ENCODE peak calls at places on chromosome 17, in eight cellular contexts. One of them, this sample, is unnamed.

GRCh38 chr17:66268247-66268927 is 34.0 kb upstream of the PRKCA start:
- DNase-seq in fibroblast of lung: peak
- DNase-seq in IMR-90: peak
- DNase-seq in hepatocyte: no peak
- DNase-seq in glutamatergic neuron: no peak
- DNase-seq in tibial artery: no peak
- DNase-seq in uterus: no peak
- DNase-seq in PC-9: no peak
- DNase-seq in this sample: no peak

GRCh38 chr17:45761957-45762565 is 22.1 kb upstream of the CRHR1 start:
- DNase-seq in fibroblast of lung: no peak
- DNase-seq in IMR-90: no peak
- DNase-seq in hepatocyte: no peak
- DNase-seq in glutamatergic neuron: no peak
- DNase-seq in tibial artery: no peak
- DNase-seq in uterus: no peak
- DNase-seq in PC-9: no peak
- DNase-seq in this sample: no peak

GRCh38 chr17:4307179-4307930 is 43.6 kb upstream of the ANKFY1 start:
- DNase-seq in fibroblast of lung: no peak
- DNase-seq in IMR-90: no peak
- DNase-seq in hepatocyte: no peak
- DNase-seq in glutamatergic neuron: no peak
- DNase-seq in tibial artery: no peak
- DNase-seq in uterus: no peak
- DNase-seq in PC-9: no peak
- DNase-seq in this sample: no peak

GRCh38 chr17:28828294-28829040 is 14.1 kb downstream of the FAM222B start:
- DNase-seq in fibroblast of lung: no peak
- DNase-seq in IMR-90: peak
- DNase-seq in hepatocyte: no peak
- DNase-seq in glutamatergic neuron: no peak
- DNase-seq in tibial artery: peak
- DNase-seq in uterus: no peak
- DNase-seq in PC-9: no peak
- DNase-seq in this sample: no peak

GRCh38 chr17:69913241-69914015 is 161.6 kb upstream of the KCNJ16 start:
- DNase-seq in fibroblast of lung: peak
- DNase-seq in IMR-90: peak
- DNase-seq in hepatocyte: no peak
- DNase-seq in glutamatergic neuron: no peak
- DNase-seq in tibial artery: no peak
- DNase-seq in uterus: no peak
- DNase-seq in PC-9: no peak
- DNase-seq in this sample: no peak

GRCh38 chr17:46011711-46012505 is 12.9 kb downstream of the STH start:
- DNase-seq in fibroblast of lung: no peak
- DNase-seq in IMR-90: no peak
- DNase-seq in hepatocyte: no peak
- DNase-seq in glutamatergic neuron: no peak
- DNase-seq in tibial artery: no peak
- DNase-seq in uterus: no peak
- DNase-seq in PC-9: no peak
- DNase-seq in this sample: no peak

GRCh38 chr17:164536-165235 is 16.8 kb downstream of the DOC2B start:
- DNase-seq in fibroblast of lung: peak
- DNase-seq in IMR-90: peak
- DNase-seq in hepatocyte: peak
- DNase-seq in glutamatergic neuron: peak
- DNase-seq in tibial artery: no peak
- DNase-seq in uterus: peak
- DNase-seq in PC-9: no peak
- DNase-seq in this sample: peak

GRCh38 chr17:27615121-27615520 is 15.9 kb upstream of the LGALS9 start:
- DNase-seq in fibroblast of lung: no peak
- DNase-seq in IMR-90: peak
- DNase-seq in hepatocyte: no peak
- DNase-seq in glutamatergic neuron: no peak
- DNase-seq in tibial artery: no peak
- DNase-seq in uterus: no peak
- DNase-seq in PC-9: no peak
- DNase-seq in this sample: no peak

GRCh38 chr17:5422505-5422904 is 2.5 kb downstream of the RPAIN start:
- DNase-seq in fibroblast of lung: peak
- DNase-seq in IMR-90: peak
- DNase-seq in hepatocyte: no peak
- DNase-seq in glutamatergic neuron: no peak
- DNase-seq in tibial artery: no peak
- DNase-seq in uterus: no peak
- DNase-seq in PC-9: peak
- DNase-seq in this sample: no peak
- TF ChIP-seq CTCF in fibroblast of lung: no peak
- TF ChIP-seq CTCF in IMR-90: peak
- TF ChIP-seq CTCF in hepatocyte: no peak
- TF ChIP-seq CTCF in glutamatergic neuron: no peak
- TF ChIP-seq CTCF in tibial artery: no peak
- TF ChIP-seq CTCF in uterus: no peak
- TF ChIP-seq CTCF in PC-9: no peak
- TF ChIP-seq CTCF in this sample: no peak

GRCh38 chr17:37640016-37640415 is 3.2 kb downstream of the DDX52 start:
- DNase-seq in fibroblast of lung: no peak
- DNase-seq in IMR-90: no peak
- DNase-seq in hepatocyte: no peak
- DNase-seq in glutamatergic neuron: no peak
- DNase-seq in tibial artery: no peak
- DNase-seq in uterus: no peak
- DNase-seq in PC-9: no peak
- DNase-seq in this sample: no peak

GRCh38 chr17:37643829-37644228 is 583 bp upstream of the DDX52 start:
- DNase-seq in fibroblast of lung: no peak
- DNase-seq in IMR-90: no peak
- DNase-seq in hepatocyte: peak
- DNase-seq in glutamatergic neuron: no peak
- DNase-seq in tibial artery: no peak
- DNase-seq in uterus: no peak
- DNase-seq in PC-9: no peak
- DNase-seq in this sample: no peak

GRCh38 chr17:37642706-37643105 is 540 bp downstream of the DDX52 start:
- DNase-seq in fibroblast of lung: peak
- DNase-seq in IMR-90: peak
- DNase-seq in hepatocyte: peak
- DNase-seq in glutamatergic neuron: no peak
- DNase-seq in tibial artery: no peak
- DNase-seq in uterus: no peak
- DNase-seq in PC-9: peak
- DNase-seq in this sample: no peak

GRCh38 chr17:37637956-37638355 is 5.3 kb downstream of the DDX52 start:
- DNase-seq in fibroblast of lung: no peak
- DNase-seq in IMR-90: no peak
- DNase-seq in hepatocyte: no peak
- DNase-seq in glutamatergic neuron: no peak
- DNase-seq in tibial artery: no peak
- DNase-seq in uterus: no peak
- DNase-seq in PC-9: no peak
- DNase-seq in this sample: no peak

DNA sequence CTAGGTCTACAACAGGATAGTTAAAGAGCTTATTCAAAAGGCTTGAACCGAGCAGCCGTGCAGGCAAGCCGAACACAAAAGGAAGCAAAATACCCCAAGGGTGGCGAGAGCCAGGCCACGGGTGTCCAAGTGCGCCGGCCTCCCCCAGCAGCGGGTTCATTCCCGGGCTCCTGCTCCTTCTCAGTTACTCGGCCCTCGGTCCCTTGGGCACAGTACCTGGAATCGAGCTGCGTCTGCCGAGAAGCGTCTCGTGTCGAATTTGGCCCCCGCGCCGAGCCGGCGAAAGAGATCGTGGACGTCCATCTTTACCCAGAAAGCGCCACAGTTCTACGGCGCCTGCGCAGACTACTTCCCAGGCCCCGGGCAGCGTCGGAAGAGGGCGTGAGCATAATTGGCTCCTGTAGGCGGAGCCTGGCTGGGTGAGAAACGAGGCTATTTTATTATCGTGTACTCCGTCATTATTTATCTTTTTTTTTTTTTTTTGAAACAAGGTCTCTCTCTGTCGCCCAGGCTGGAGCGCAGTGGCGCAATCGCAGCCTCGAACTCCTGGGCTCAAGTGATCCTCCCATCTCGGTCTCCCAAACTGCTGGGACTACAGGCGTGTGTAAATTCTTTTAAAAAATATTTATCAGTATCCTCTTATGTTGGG is at the start of gene DDX52:
- DNase-seq in fibroblast of lung: peak
- DNase-seq in IMR-90: peak
- DNase-seq in hepatocyte: peak
- DNase-seq in glutamatergic neuron: peak
- DNase-seq in tibial artery: peak
- DNase-seq in uterus: peak
- DNase-seq in PC-9: peak
- DNase-seq in this sample: peak
- TF ChIP-seq CTCF in fibroblast of lung: no peak
- TF ChIP-seq CTCF in IMR-90: no peak
- TF ChIP-seq CTCF in hepatocyte: no peak
- TF ChIP-seq CTCF in glutamatergic neuron: no peak
- TF ChIP-seq CTCF in tibial artery: no peak
- TF ChIP-seq CTCF in uterus: peak
- TF ChIP-seq CTCF in PC-9: no peak
- TF ChIP-seq CTCF in this sample: no peak

GRCh38 chr17:9797965-9798364 is 6.6 kb upstream of the DHRS7C start:
- DNase-seq in fibroblast of lung: no peak
- DNase-seq in IMR-90: no peak
- DNase-seq in hepatocyte: no peak
- DNase-seq in glutamatergic neuron: no peak
- DNase-seq in tibial artery: no peak
- DNase-seq in uterus: no peak
- DNase-seq in PC-9: no peak
- DNase-seq in this sample: no peak
- TF ChIP-seq CTCF in fibroblast of lung: no peak
- TF ChIP-seq CTCF in IMR-90: no peak
- TF ChIP-seq CTCF in hepatocyte: no peak
- TF ChIP-seq CTCF in glutamatergic neuron: no peak
- TF ChIP-seq CTCF in tibial artery: no peak
- TF ChIP-seq CTCF in uterus: no peak
- TF ChIP-seq CTCF in PC-9: no peak
- TF ChIP-seq CTCF in this sample: no peak

GRCh38 chr17:42389135-42389417 is 834 bp upstream of the STAT3 start:
- DNase-seq in fibroblast of lung: no peak
- DNase-seq in IMR-90: no peak
- DNase-seq in hepatocyte: no peak
- DNase-seq in glutamatergic neuron: no peak
- DNase-seq in tibial artery: no peak
- DNase-seq in uterus: no peak
- DNase-seq in PC-9: no peak
- DNase-seq in this sample: no peak
- TF ChIP-seq CTCF in fibroblast of lung: no peak
- TF ChIP-seq CTCF in IMR-90: no peak
- TF ChIP-seq CTCF in hepatocyte: no peak
- TF ChIP-seq CTCF in glutamatergic neuron: no peak
- TF ChIP-seq CTCF in tibial artery: no peak
- TF ChIP-seq CTCF in uterus: no peak
- TF ChIP-seq CTCF in PC-9: no peak
- TF ChIP-seq CTCF in this sample: no peak

DNA sequence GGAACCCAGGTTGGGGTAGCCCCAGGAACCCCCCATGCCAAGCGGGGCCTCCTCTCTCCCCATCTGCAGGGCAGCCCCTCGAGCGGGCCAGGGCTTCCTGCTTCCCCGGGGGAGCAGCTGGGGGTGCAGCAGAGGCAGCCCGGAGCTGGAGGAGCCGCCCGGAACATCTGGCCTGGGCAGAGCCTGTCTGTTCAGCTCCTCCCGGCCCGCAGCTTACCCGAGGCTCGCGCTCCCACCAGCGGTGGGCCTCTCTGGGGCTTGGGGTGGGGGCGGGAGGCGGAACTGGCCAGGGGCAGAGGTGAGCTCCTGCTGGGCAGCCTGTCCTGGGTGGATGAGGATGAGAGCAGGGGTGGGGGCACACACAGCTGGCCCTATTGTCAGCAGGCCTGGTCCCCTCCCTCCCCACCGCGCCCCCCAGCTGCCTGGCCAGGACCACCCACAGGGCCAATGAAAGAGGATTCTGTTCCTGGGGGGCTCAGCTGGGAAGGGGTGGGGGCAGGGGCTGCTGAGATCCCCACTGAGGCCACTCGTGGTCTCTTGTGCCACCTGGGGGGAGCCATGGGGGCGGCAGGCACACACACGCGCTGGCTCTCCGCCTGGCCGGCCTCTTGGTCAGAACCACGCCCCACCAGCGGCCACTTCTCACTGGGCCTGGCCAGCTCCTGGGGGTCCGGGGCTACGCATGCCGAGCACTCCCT is 34.7 kb downstream of the BAHCC1 start:
- DNase-seq in fibroblast of lung: peak
- DNase-seq in IMR-90: no peak
- DNase-seq in hepatocyte: peak
- DNase-seq in glutamatergic neuron: no peak
- DNase-seq in tibial artery: no peak
- DNase-seq in uterus: peak
- DNase-seq in PC-9: no peak
- DNase-seq in this sample: no peak
- TF ChIP-seq CTCF in fibroblast of lung: no peak
- TF ChIP-seq CTCF in IMR-90: peak
- TF ChIP-seq CTCF in hepatocyte: peak
- TF ChIP-seq CTCF in glutamatergic neuron: no peak
- TF ChIP-seq CTCF in tibial artery: no peak
- TF ChIP-seq CTCF in uterus: no peak
- TF ChIP-seq CTCF in PC-9: no peak
- TF ChIP-seq CTCF in this sample: no peak

DNA sequence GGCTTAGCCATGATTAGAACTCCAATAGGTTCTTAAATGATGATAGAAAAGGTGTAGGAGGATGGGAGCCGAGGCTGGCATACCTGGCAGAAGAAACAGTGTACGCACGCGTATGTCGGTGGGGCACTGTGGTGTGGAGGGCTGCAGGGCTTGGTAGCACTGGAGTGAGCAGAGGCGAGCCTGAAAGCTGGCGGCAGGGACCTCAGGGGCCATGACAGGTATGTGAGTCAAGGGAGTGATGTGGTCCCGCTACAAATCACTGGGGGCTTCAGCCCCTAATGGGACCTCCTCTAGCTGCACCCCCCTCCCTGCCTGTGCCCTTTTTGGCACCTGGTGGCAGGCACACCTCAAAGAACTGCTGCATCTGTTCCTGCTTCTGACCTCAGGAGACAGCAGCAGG is 67.3 kb downstream of the RAI1 start:
- DNase-seq in fibroblast of lung: no peak
- DNase-seq in IMR-90: no peak
- DNase-seq in hepatocyte: no peak
- DNase-seq in glutamatergic neuron: no peak
- DNase-seq in tibial artery: no peak
- DNase-seq in uterus: no peak
- DNase-seq in PC-9: peak
- DNase-seq in this sample: no peak
- TF ChIP-seq CTCF in fibroblast of lung: no peak
- TF ChIP-seq CTCF in IMR-90: no peak
- TF ChIP-seq CTCF in hepatocyte: no peak
- TF ChIP-seq CTCF in glutamatergic neuron: no peak
- TF ChIP-seq CTCF in tibial artery: no peak
- TF ChIP-seq CTCF in uterus: no peak
- TF ChIP-seq CTCF in PC-9: no peak
- TF ChIP-seq CTCF in this sample: no peak